ENCODE peak calls at places on chromosomes 11 and 22, in seven cellular contexts. One of them, this sample, is unnamed.

GRCh38 chr11:59813364-59813763 is 2.8 kb upstream of the MRPL16 start:
- DNase-seq in Karpas-422: no peak
- DNase-seq in A549: no peak
- DNase-seq in neural progenitor cell: no peak
- DNase-seq in OCI-LY7: no peak
- DNase-seq in uterus: no peak
- DNase-seq in esophagus squamous epithelium: no peak
- DNase-seq in this sample: no peak

GRCh38 chr22:49853981-49854791 is 542 bp downstream of the ZBED4 start:
- DNase-seq in Karpas-422: peak; percentile 76
- DNase-seq in A549: peak; percentile 21
- DNase-seq in esophagus squamous epithelium: no peak
- DNase-seq in neural progenitor cell: peak; percentile 68
- DNase-seq in uterus: no peak
- DNase-seq in OCI-LY7: peak; percentile 47
- DNase-seq in this sample: peak; percentile 56

GRCh38 chr11:12943276-12943675 is 65.8 kb upstream of the RASSF10 start:
- DNase-seq in esophagus squamous epithelium: no peak
- DNase-seq in neural progenitor cell: no peak
- DNase-seq in A549: no peak
- DNase-seq in uterus: no peak
- DNase-seq in Karpas-422: no peak
- DNase-seq in OCI-LY7: no peak
- DNase-seq in this sample: no peak

GRCh38 chr11:75339685-75340409 is 11.6 kb downstream of the ARRB1 start:
- DNase-seq in Karpas-422: peak; percentile 79
- DNase-seq in neural progenitor cell: peak; percentile 23
- DNase-seq in esophagus squamous epithelium: no peak
- DNase-seq in A549: peak; percentile 58
- DNase-seq in OCI-LY7: peak; percentile 43
- DNase-seq in uterus: no peak
- DNase-seq in this sample: no peak

GRCh38 chr22:44286673-44287072 is 26.1 kb downstream of the SHISAL1 start:
- DNase-seq in Karpas-422: no peak
- DNase-seq in OCI-LY7: no peak
- DNase-seq in A549: no peak
- DNase-seq in uterus: no peak
- DNase-seq in esophagus squamous epithelium: no peak
- DNase-seq in neural progenitor cell: no peak
- DNase-seq in this sample: no peak

GRCh38 chr22:45268167-45268957 is 16.4 kb upstream of the UPK3A start:
- DNase-seq in neural progenitor cell: peak; percentile 94
- DNase-seq in OCI-LY7: no peak
- DNase-seq in esophagus squamous epithelium: no peak
- DNase-seq in Karpas-422: no peak
- DNase-seq in A549: no peak
- DNase-seq in uterus: peak; percentile 40
- DNase-seq in this sample: no peak

GRCh38 chr11:87290304-87290922 is 252.7 kb downstream of the TMEM135 start:
- DNase-seq in neural progenitor cell: peak; percentile 76
- DNase-seq in Karpas-422: peak; percentile 97
- DNase-seq in OCI-LY7: peak; percentile 74
- DNase-seq in esophagus squamous epithelium: no peak
- DNase-seq in A549: peak; percentile 59
- DNase-seq in uterus: no peak
- DNase-seq in this sample: no peak

GRCh38 chr11:128294001-128294684 is 293.2 kb downstream of the ETS1 start:
- DNase-seq in uterus: no peak
- DNase-seq in Karpas-422: no peak
- DNase-seq in neural progenitor cell: no peak
- DNase-seq in OCI-LY7: no peak
- DNase-seq in A549: no peak
- DNase-seq in esophagus squamous epithelium: no peak
- DNase-seq in this sample: no peak

GRCh38 chr11:17979770-17980371 is 33.0 kb downstream of the SERGEF start:
- DNase-seq in OCI-LY7: peak; percentile 55
- DNase-seq in uterus: peak; percentile 16
- DNase-seq in A549: peak; percentile 19
- DNase-seq in neural progenitor cell: peak; percentile 54
- DNase-seq in esophagus squamous epithelium: no peak
- DNase-seq in Karpas-422: peak; percentile 78
- DNase-seq in this sample: no peak

GRCh38 chr11:45846974-45847907 is at the start of gene CRY2:
- DNase-seq in OCI-LY7: peak; percentile 99
- DNase-seq in uterus: peak; percentile 99
- DNase-seq in Karpas-422: peak; percentile 99
- DNase-seq in esophagus squamous epithelium: peak; percentile 97
- DNase-seq in neural progenitor cell: peak; percentile 100
- DNase-seq in A549: peak; percentile 97
- DNase-seq in this sample: peak; percentile 100
- H3K4me3 ChIP-seq in OCI-LY7: peak within 1 kb of the TSS; percentile 94
- H3K4me3 ChIP-seq in uterus: peak within 1 kb of the TSS; percentile 97
- H3K4me3 ChIP-seq in Karpas-422: peak within 1 kb of the TSS; percentile 97
- H3K4me3 ChIP-seq in esophagus squamous epithelium: peak within 1 kb of the TSS; percentile 91
- H3K4me3 ChIP-seq in neural progenitor cell: peak within 1 kb of the TSS; percentile 86
- H3K4me3 ChIP-seq in A549: peak within 1 kb of the TSS; percentile 82
- H3K4me3 ChIP-seq in this sample: peak within 1 kb of the TSS; percentile 52

GRCh38 chr11:65854161-65854592 is 3.8 kb downstream of the CFL1 start:
- DNase-seq in Karpas-422: peak; percentile 43
- DNase-seq in uterus: no peak
- DNase-seq in neural progenitor cell: peak; percentile 1
- DNase-seq in esophagus squamous epithelium: no peak
- DNase-seq in OCI-LY7: no peak
- DNase-seq in A549: no peak
- DNase-seq in this sample: peak; percentile 55
- H3K4me1 ChIP-seq in Karpas-422: peaks cover 17% of the 10 kb centered on the region
- H3K4me1 ChIP-seq in uterus: peaks cover 6% of the 10 kb centered on the region
- H3K4me1 ChIP-seq in neural progenitor cell: peaks cover 3% of the 10 kb centered on the region
- H3K4me1 ChIP-seq in esophagus squamous epithelium: peaks cover 49% of the 10 kb centered on the region
- H3K4me1 ChIP-seq in OCI-LY7: peaks cover 16% of the 10 kb centered on the region
- H3K4me1 ChIP-seq in A549: peaks cover 23% of the 10 kb centered on the region
- H3K4me1 ChIP-seq in this sample: no peaks in the 10 kb centered on the region

GRCh38 chr11:120116966-120117365 is 20.9 kb downstream of the TRIM29 start:
- DNase-seq in Karpas-422: no peak
- DNase-seq in uterus: no peak
- DNase-seq in esophagus squamous epithelium: no peak
- DNase-seq in neural progenitor cell: no peak
- DNase-seq in A549: no peak
- DNase-seq in OCI-LY7: no peak
- DNase-seq in this sample: no peak
- H3K4me3 ChIP-seq in Karpas-422: no peak overlapping the region
- H3K4me3 ChIP-seq in uterus: no peak overlapping the region
- H3K4me3 ChIP-seq in esophagus squamous epithelium: no peak overlapping the region
- H3K4me3 ChIP-seq in neural progenitor cell: no peak overlapping the region
- H3K4me3 ChIP-seq in A549: no peak overlapping the region
- H3K4me3 ChIP-seq in OCI-LY7: no peak overlapping the region
- H3K4me3 ChIP-seq in this sample: no peak overlapping the region

GRCh38 chr11:69009441-69010211 is 3.4 kb downstream of the MRGPRF start:
- DNase-seq in Karpas-422: no peak
- DNase-seq in A549: peak; percentile 31
- DNase-seq in esophagus squamous epithelium: no peak
- DNase-seq in neural progenitor cell: no peak
- DNase-seq in uterus: no peak
- DNase-seq in OCI-LY7: no peak
- DNase-seq in this sample: peak; percentile 75
- H3K4me1 ChIP-seq in Karpas-422: peaks cover 9% of the 10 kb centered on the region
- H3K4me1 ChIP-seq in A549: peaks cover 39% of the 10 kb centered on the region
- H3K4me1 ChIP-seq in esophagus squamous epithelium: peaks cover 95% of the 10 kb centered on the region
- H3K4me1 ChIP-seq in neural progenitor cell: peaks cover 38% of the 10 kb centered on the region
- H3K4me1 ChIP-seq in uterus: peaks cover 25% of the 10 kb centered on the region
- H3K4me1 ChIP-seq in OCI-LY7: peaks cover 6% of the 10 kb centered on the region
- H3K4me1 ChIP-seq in this sample: no peaks in the 10 kb centered on the region

GRCh38 chr11:7341551-7341950 is 89.8 kb downstream of the SYT9 start:
- DNase-seq in OCI-LY7: no peak
- DNase-seq in Karpas-422: no peak
- DNase-seq in neural progenitor cell: no peak
- DNase-seq in esophagus squamous epithelium: no peak
- DNase-seq in uterus: no peak
- DNase-seq in A549: no peak
- DNase-seq in this sample: no peak
- H3K4me3 ChIP-seq in OCI-LY7: no peak overlapping the region
- H3K4me3 ChIP-seq in Karpas-422: no peak overlapping the region
- H3K4me3 ChIP-seq in neural progenitor cell: no peak overlapping the region
- H3K4me3 ChIP-seq in esophagus squamous epithelium: no peak overlapping the region
- H3K4me3 ChIP-seq in uterus: no peak overlapping the region
- H3K4me3 ChIP-seq in A549: no peak overlapping the region
- H3K4me3 ChIP-seq in this sample: no peak overlapping the region

DNA sequence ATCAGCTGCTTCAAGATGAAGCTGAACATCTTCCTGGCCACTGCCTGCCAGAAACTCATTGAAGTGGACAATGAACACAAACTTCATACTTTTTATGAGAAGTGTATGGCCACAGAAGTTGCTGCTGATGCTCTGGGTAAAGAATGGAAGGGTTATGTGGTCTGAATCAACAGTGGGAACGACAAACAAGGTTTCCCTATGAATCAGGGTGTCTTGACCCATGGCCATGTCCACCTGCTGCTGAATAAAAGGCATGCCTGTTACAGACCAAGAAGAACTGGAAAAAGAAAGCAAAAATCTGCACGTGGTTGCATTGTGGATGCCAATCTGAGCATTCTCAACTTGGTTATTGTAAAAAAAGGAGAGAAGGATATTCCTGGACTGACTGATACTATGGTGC is 22.2 kb upstream of the BIRC3 start:
- DNase-seq in OCI-LY7: no peak
- DNase-seq in neural progenitor cell: no peak
- DNase-seq in Karpas-422: no peak
- DNase-seq in A549: no peak
- DNase-seq in esophagus squamous epithelium: no peak
- DNase-seq in uterus: no peak
- DNase-seq in this sample: no peak
- H3K4me1 ChIP-seq in OCI-LY7: peaks cover 30% of the 10 kb centered on the region
- H3K4me1 ChIP-seq in neural progenitor cell: no peaks in the 10 kb centered on the region
- H3K4me1 ChIP-seq in Karpas-422: no peaks in the 10 kb centered on the region
- H3K4me1 ChIP-seq in A549: peaks cover 21% of the 10 kb centered on the region
- H3K4me1 ChIP-seq in esophagus squamous epithelium: peaks cover 16% of the 10 kb centered on the region
- H3K4me1 ChIP-seq in uterus: no peaks in the 10 kb centered on the region
- H3K4me1 ChIP-seq in this sample: no peaks in the 10 kb centered on the region

GRCh38 chr11:35945137-35945518 is 1.3 kb downstream of the LDLRAD3 start:
- DNase-seq in Karpas-422: no peak
- DNase-seq in uterus: no peak
- DNase-seq in neural progenitor cell: no peak
- DNase-seq in A549: no peak
- DNase-seq in OCI-LY7: no peak
- DNase-seq in esophagus squamous epithelium: no peak
- DNase-seq in this sample: no peak
- H3K4me3 ChIP-seq in Karpas-422: no peak overlapping the region
- H3K4me3 ChIP-seq in uterus: peak overlapping the region; percentile 77
- H3K4me3 ChIP-seq in neural progenitor cell: peak overlapping the region; percentile 88
- H3K4me3 ChIP-seq in A549: peak overlapping the region; percentile 89
- H3K4me3 ChIP-seq in OCI-LY7: no peak overlapping the region
- H3K4me3 ChIP-seq in esophagus squamous epithelium: peak overlapping the region; percentile 83
- H3K4me3 ChIP-seq in this sample: no peak overlapping the region

This sample was measured in aorta.